ENCODE peak calls at places on chromosomes 16 and 17, in eight cellular contexts. V is dorsolateral prefrontal cortex, G is bronchial epithelial cell, I is Karpas-422, W is AG10803, J is transverse colon, X is GM12865, Y is PC-9. U is an unnamed sample.

GRCh38 chr16:47524007-47524405 is 62.9 kb downstream of the PHKB start:
- DNase-seq in V (no peak), G (no peak), I (no peak), W (no peak), J (no peak), X (no peak), Y (no peak), U (no peak)

GRCh38 chr16:66207864-66208226 is 158.6 kb upstream of the CDH5 start:
- DNase-seq in V (no peak), G (peak), I (peak), W (no peak), J (no peak), X (no peak), Y (no peak), U (no peak)

GRCh38 chr17:74971069-74971841 is 1.3 kb downstream of the HID1 start:
- DNase-seq in V (no peak), G (no peak), I (no peak), W (no peak), J (no peak), X (no peak), Y (no peak), U (no peak)

GRCh38 chr16:72400257-72401078 is 228.5 kb upstream of the PMFBP1 start:
- DNase-seq in V (peak), G (peak), I (peak), W (peak), J (peak), X (peak), Y (peak), U (peak)

GRCh38 chr16:63672493-63672892 is 1449.4 kb downstream of the CDH11 start:
- DNase-seq in V (no peak), G (no peak), I (no peak), W (no peak), J (no peak), X (no peak), Y (no peak), U (no peak)

GRCh38 chr17:46764709-46765401 is 53.6 kb downstream of the WNT3 start:
- DNase-seq in V (no peak), G (peak), I (no peak), W (peak), J (no peak), X (no peak), Y (peak), U (peak)

GRCh38 chr17:34652001-34652400 is 72.6 kb downstream of the TMEM132E start:
- DNase-seq in V (no peak), G (no peak), I (no peak), W (no peak), J (no peak), X (no peak), Y (no peak), U (no peak)

GRCh38 chr16:81880816-81881215 is 101.7 kb downstream of the PLCG2 start:
- DNase-seq in V (no peak), G (no peak), I (no peak), W (no peak), J (no peak), X (no peak), Y (no peak), U (no peak)

GRCh38 chr16:74637742-74638453 is 28.8 kb downstream of the RFWD3 start:
- DNase-seq in V (no peak), G (no peak), I (no peak), W (no peak), J (no peak), X (no peak), Y (no peak), U (no peak)

GRCh38 chr17:4635823-4636375 is 5.6 kb downstream of the ALOX15 start:
- DNase-seq in V (no peak), G (no peak), I (peak), W (no peak), J (peak), X (peak), Y (peak), U (no peak)

GRCh38 chr17:75398279-75398678 is 7.2 kb downstream of the GRB2 start:
- DNase-seq in V (no peak), G (no peak), I (no peak), W (no peak), J (no peak), X (no peak), Y (no peak), U (no peak)

GRCh38 chr17:78998311-78999055 is 11.1 kb downstream of the CANT1 start:
- DNase-seq in V (no peak), G (no peak), I (no peak), W (no peak), J (peak), X (no peak), Y (peak), U (no peak)

GRCh38 chr17:4849011-4849536 is 15.9 kb downstream of the MINK1 start:
- DNase-seq in V (no peak), G (peak), I (no peak), W (peak), J (no peak), X (no peak), Y (peak), U (peak)

GRCh38 chr16:4663756-4664465 is 29.5 kb upstream of the NUDT16L1 start:
- DNase-seq in V (no peak), G (no peak), I (no peak), W (no peak), J (peak), X (no peak), Y (no peak), U (no peak)

GRCh38 chr16:69064164-69064563 is 41.3 kb upstream of the HAS3 start:
- DNase-seq in V (no peak), G (peak), I (no peak), W (no peak), J (no peak), X (no peak), Y (peak), U (no peak)

DNA sequence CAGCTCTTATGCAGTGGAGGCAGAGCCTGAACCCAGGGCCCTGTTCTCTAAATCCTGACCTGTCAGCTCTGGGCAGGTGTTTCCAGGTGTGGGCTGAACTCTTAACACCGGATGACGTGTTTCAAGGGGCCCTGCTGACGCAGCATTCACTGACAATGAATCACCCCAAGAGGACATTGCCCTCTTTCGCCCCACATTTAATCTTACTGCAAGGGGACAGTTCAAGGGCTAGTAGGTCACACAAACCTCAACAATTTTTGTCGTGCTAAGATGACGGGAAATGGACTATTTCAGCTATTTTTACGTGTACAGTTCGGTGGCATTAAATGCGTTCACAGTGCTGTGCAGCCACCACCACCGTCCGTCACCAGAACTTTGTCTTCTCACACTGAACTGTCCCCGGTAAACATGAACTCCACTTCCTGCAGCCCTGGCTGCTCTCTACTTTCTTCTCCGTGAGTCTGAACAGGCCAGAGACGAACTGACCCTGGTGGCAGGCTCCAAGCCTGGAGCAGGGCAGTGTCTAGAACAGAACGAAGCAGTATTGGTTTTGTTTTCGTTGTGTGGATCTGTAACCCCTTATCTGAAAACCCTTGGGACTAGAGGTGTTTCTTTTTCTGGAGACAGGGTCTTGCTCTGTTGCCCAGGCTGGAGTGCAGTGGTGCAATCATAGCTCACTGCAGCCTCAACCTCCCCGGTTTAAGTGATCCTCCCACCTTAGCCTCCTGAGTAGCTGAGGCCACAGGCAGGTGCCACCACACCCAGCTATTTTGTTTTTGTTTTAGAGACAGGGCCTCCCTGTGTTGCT is 88.4 kb upstream of the CIBAR2 start:
- DNase-seq in V (no peak), G (peak), I (no peak), W (no peak), J (no peak), X (peak), Y (peak), U (no peak)
- H3K4me3 ChIP-seq in V (no peak), G (no peak), I (no peak), W (no peak), J (no peak), X (no peak), Y (no peak), U (no peak)

GRCh38 chr17:82297280-82297803 is 20.1 kb downstream of the CD7 start:
- DNase-seq in V (peak), G (peak), I (peak), W (peak), J (peak), X (peak), Y (peak), U (peak)
- H3K4me3 ChIP-seq in V (peak), G (peak), I (peak), W (peak), J (peak), X (peak), Y (peak), U (peak)

GRCh38 chr16:2297506-2297860 is 29.6 kb upstream of the RNPS1 start:
- DNase-seq in V (no peak), G (no peak), I (no peak), W (no peak), J (no peak), X (no peak), Y (no peak), U (no peak)

GRCh38 chr16:2296662-2297505 is 29.0 kb upstream of the RNPS1 start:
- DNase-seq in V (no peak), G (peak), I (peak), W (peak), J (no peak), X (peak), Y (peak), U (no peak)

GRCh38 chr16:2298621-2299020 is 30.7 kb upstream of the RNPS1 start:
- DNase-seq in V (no peak), G (no peak), I (no peak), W (no peak), J (no peak), X (no peak), Y (no peak), U (no peak)

GRCh38 chr16:2299121-2299914 is 31.4 kb upstream of the RNPS1 start:
- DNase-seq in V (no peak), G (no peak), I (no peak), W (no peak), J (no peak), X (no peak), Y (no peak), U (no peak)

DNA sequence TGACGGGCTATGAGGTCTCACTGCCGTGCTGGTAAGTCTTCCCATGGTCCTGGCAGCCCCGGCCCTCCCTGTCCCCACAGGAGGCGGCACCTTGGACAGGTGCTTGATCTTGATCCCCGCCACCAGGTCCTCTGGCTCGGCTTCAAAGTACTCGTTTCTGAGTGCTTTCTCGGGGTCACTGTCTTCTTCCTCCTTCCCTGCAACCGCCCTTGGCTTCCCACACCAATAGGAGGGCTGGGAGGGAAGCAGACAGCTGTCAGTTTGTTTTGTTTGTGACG is 31.9 kb upstream of the RNPS1 start:
- DNase-seq in V (no peak), G (no peak), I (no peak), W (no peak), J (no peak), X (no peak), Y (no peak), U (no peak)
- H3K4me3 ChIP-seq in V (no peak), G (no peak), I (no peak), W (no peak), J (no peak), X (no peak), Y (no peak), U (no peak)

GRCh38 chr16:89171216-89172170 is at the start of gene CDH15:
- DNase-seq in V (peak), G (peak), I (peak), W (peak), J (peak), X (peak), Y (peak), U (no peak)
- H3K4me3 ChIP-seq in V (peak), G (peak), I (no peak), W (no peak), J (no peak), X (peak), Y (peak), U (peak)

GRCh38 chr17:42441717-42442565 is 16.7 kb upstream of the ATP6V0A1 start:
- DNase-seq in V (no peak), G (no peak), I (no peak), W (no peak), J (peak), X (no peak), Y (no peak), U (no peak)

GRCh38 chr17:42436401-42436800 is 13.3 kb upstream of the CAVIN1 start:
- DNase-seq in V (no peak), G (peak), I (no peak), W (peak), J (peak), X (no peak), Y (no peak), U (peak)

GRCh38 chr17:42438600-42439567 is 15.8 kb upstream of the CAVIN1 start:
- DNase-seq in V (no peak), G (no peak), I (peak), W (peak), J (peak), X (peak), Y (no peak), U (no peak)
- H3K4me3 ChIP-seq in V (no peak), G (no peak), I (no peak), W (no peak), J (no peak), X (no peak), Y (no peak), U (no peak)

GRCh38 chr16:80208015-80208414 is 332.8 kb upstream of the DYNLRB2 start:
- DNase-seq in V (no peak), G (peak), I (no peak), W (no peak), J (no peak), X (no peak), Y (no peak), U (no peak)
- H3K4me3 ChIP-seq in V (no peak), G (no peak), I (no peak), W (no peak), J (no peak), X (no peak), Y (no peak), U (no peak)

DNA sequence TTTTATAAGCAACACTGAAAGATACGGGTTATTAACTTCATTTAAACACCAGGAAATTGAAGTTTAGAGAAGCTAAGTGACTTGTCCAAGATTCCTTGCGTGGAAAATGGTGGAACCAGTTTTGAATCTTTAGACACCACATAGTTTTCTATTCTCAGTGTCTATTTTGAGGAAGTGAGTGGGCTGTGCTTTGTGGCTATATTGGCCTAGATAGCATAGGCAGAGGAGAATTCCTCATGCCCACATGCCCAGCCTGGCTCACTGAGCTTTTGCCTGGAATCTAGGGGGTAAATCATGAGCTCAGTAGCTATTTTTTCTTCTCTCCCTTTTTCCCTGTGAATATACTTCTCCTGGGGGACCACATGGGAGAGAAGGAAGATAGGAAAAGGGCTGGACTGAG is 431.3 kb downstream of the HS3ST3B1 start:
- DNase-seq in V (no peak), G (no peak), I (no peak), W (no peak), J (no peak), X (no peak), Y (no peak), U (no peak)
- H3K4me3 ChIP-seq in V (no peak), G (no peak), I (no peak), W (no peak), J (no peak), X (no peak), Y (no peak), U (no peak)

GRCh38 chr16:640614-641013 is 1.0 kb upstream of the MCRIP2 start:
- DNase-seq in V (no peak), G (no peak), I (no peak), W (no peak), J (no peak), X (no peak), Y (no peak), U (no peak)
- H3K4me3 ChIP-seq in V (no peak), G (no peak), I (peak), W (no peak), J (no peak), X (peak), Y (no peak), U (no peak)

GRCh38 chr17:31394544-31394943 is 3.1 kb downstream of the RAB11FIP4 start:
- DNase-seq in V (peak), G (peak), I (peak), W (peak), J (no peak), X (peak), Y (peak), U (peak)

GRCh38 chr17:31401456-31402254 is 10.2 kb downstream of the RAB11FIP4 start:
- DNase-seq in V (peak), G (no peak), I (no peak), W (no peak), J (no peak), X (no peak), Y (no peak), U (no peak)

GRCh38 chr17:31397256-31397939 is 5.9 kb downstream of the RAB11FIP4 start:
- DNase-seq in V (peak), G (no peak), I (no peak), W (no peak), J (no peak), X (no peak), Y (no peak), U (no peak)

GRCh38 chr17:31400481-31400950 is 9.0 kb downstream of the RAB11FIP4 start:
- DNase-seq in V (peak), G (no peak), I (no peak), W (no peak), J (no peak), X (no peak), Y (no peak), U (no peak)

GRCh38 chr17:31398381-31399275 is 7.2 kb downstream of the RAB11FIP4 start:
- DNase-seq in V (peak), G (no peak), I (no peak), W (no peak), J (no peak), X (no peak), Y (no peak), U (no peak)
- H3K4me3 ChIP-seq in V (no peak), G (no peak), I (no peak), W (no peak), J (no peak), X (no peak), Y (no peak), U (no peak)

DNA sequence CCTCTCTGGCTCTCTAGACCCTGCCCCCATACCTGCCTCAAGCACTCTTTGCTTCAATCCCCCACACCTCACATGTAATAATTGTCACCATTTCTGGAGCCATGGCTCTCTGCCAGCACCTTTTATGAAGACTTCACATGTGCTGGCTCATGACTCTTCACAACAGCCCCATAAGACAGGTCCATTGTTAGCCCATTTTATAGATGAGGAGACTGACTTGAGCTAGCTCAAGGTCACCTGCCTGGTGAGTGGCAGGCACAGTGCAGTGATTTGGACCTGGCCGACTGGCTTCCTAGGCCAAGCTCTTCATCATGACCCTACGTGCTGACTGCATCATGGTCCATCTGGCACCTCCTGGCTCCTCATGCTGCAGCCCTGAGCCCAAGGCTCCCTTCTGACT is 25.0 kb downstream of the FAM20A start:
- DNase-seq in V (no peak), G (no peak), I (no peak), W (no peak), J (no peak), X (no peak), Y (no peak), U (no peak)
- H3K4me3 ChIP-seq in V (no peak), G (no peak), I (no peak), W (no peak), J (no peak), X (no peak), Y (no peak), U (no peak)

U was measured in BJ.